ENCODE peak calls at places on chromosomes 12 and 14, in nine cellular contexts. X, B, F, L, M, N, P, D and S are unnamed samples.

GRCh38 chr14:106622200-106622745 is 1095.9 kb downstream of the TMEM121 start:
- DNase-seq in X (no peak), B (no peak), F (no peak), L (no peak), M (no peak), N (no peak), P (no peak), D (no peak), S (no peak)

GRCh38 chr14:52834440-52834842 is 43.0 kb upstream of the GNPNAT1 start:
- DNase-seq in X (no peak), B (no peak), F (peak), L (no peak), M (no peak), N (no peak), P (peak), D (no peak), S (peak)

GRCh38 chr12:52415870-52416750 is 10.0 kb upstream of the KRT82 start:
- DNase-seq in X (no peak), B (no peak), F (peak), L (no peak), M (no peak), N (no peak), P (no peak), D (peak), S (peak)

GRCh38 chr14:50363734-50364113 is 33.0 kb downstream of the CDKL1 start:
- DNase-seq in X (no peak), B (no peak), F (peak), L (no peak), M (peak), N (no peak), P (peak), D (no peak), S (no peak)

GRCh38 chr12:132194056-132194455 is 49.8 kb downstream of the NOC4L start:
- DNase-seq in X (no peak), B (peak), F (no peak), L (no peak), M (no peak), N (no peak), P (no peak), D (no peak), S (no peak)

GRCh38 chr12:14946856-14947255 is 8.5 kb upstream of the ERP27 start:
- DNase-seq in X (no peak), B (no peak), F (no peak), L (no peak), M (no peak), N (no peak), P (peak), D (no peak), S (no peak)

GRCh38 chr12:104524026-104524425 is 67.3 kb downstream of the CHST11 start:
- DNase-seq in X (no peak), B (no peak), F (peak), L (no peak), M (no peak), N (peak), P (peak), D (no peak), S (no peak)

GRCh38 chr14:24833385-24833784 is 199.4 kb upstream of the GZMB start:
- DNase-seq in X (no peak), B (no peak), F (no peak), L (no peak), M (no peak), N (no peak), P (no peak), D (no peak), S (no peak)

GRCh38 chr14:102396531-102396930 is 33.8 kb downstream of the TECPR2 start:
- DNase-seq in X (no peak), B (no peak), F (no peak), L (no peak), M (no peak), N (no peak), P (no peak), D (no peak), S (no peak)

GRCh38 chr12:6018265-6018664 is 73.2 kb upstream of the ANO2 start:
- DNase-seq in X (no peak), B (no peak), F (no peak), L (no peak), M (no peak), N (no peak), P (no peak), D (no peak), S (no peak)

GRCh38 chr14:95577067-95577800 is 42.4 kb downstream of the GLRX5 start:
- DNase-seq in X (no peak), B (no peak), F (no peak), L (no peak), M (no peak), N (no peak), P (no peak), D (no peak), S (no peak)

GRCh38 chr12:53976172-53976822 is 1.5 kb upstream of the HOTAIR start:
- DNase-seq in X (no peak), B (peak), F (no peak), L (no peak), M (no peak), N (no peak), P (no peak), D (no peak), S (peak)

GRCh38 chr12:56713345-56713744 is 11.8 kb downstream of the NACA start:
- DNase-seq in X (no peak), B (no peak), F (no peak), L (no peak), M (no peak), N (no peak), P (no peak), D (no peak), S (no peak)

GRCh38 chr12:8890313-8891084 is 23.8 kb upstream of the PHC1 start:
- DNase-seq in X (peak), B (peak), F (peak), L (peak), M (peak), N (peak), P (peak), D (peak), S (peak)